ENCODE peak calls at places on chromosomes 12 and 14, in six cellular contexts. K, D, A, Z, X and Y are unnamed samples.
A peak's percentile ranks its signal among the peaks of the same experiment; 100 is the strongest.

GRCh38 chr14:22900088-22900799 is 17.2 kb downstream of the REM2 start:
- DNase-seq in K (no peak), D (peak; percentile 53), A (no peak), Z (peak; percentile 67), X (peak; percentile 71), Y (no peak)

GRCh38 chr12:88299567-88300101 is 157.5 kb downstream of the TMTC3 start:
- DNase-seq in K (no peak), D (no peak), A (no peak), Z (no peak), X (peak; percentile 10), Y (no peak)

GRCh38 chr12:126069549-126070165 is 1004.4 kb downstream of the AACS start:
- DNase-seq in K (no peak), D (peak; percentile 73), A (no peak), Z (peak; percentile 1), X (peak; percentile 38), Y (peak; percentile 76)

GRCh38 chr12:29389295-29389919 is 8.4 kb upstream of the ERGIC2 start:
- DNase-seq in K (no peak), D (no peak), A (no peak), Z (no peak), X (no peak), Y (no peak)

GRCh38 chr12:124286414-124286813 is 8.5 kb upstream of the RFLNA start:
- DNase-seq in K (no peak), D (no peak), A (no peak), Z (no peak), X (no peak), Y (no peak)

GRCh38 chr14:57389646-57390036 is 745 bp upstream of the NAA30 start:
- DNase-seq in K (no peak), D (no peak), A (no peak), Z (no peak), X (no peak), Y (no peak)

GRCh38 chr12:106135075-106135474 is 3.7 kb downstream of the NUAK1 start:
- DNase-seq in K (no peak), D (no peak), A (no peak), Z (no peak), X (no peak), Y (no peak)

GRCh38 chr14:64605926-64606685 is 56.3 kb downstream of the PPP1R36 start:
- DNase-seq in K (no peak), D (no peak), A (no peak), Z (no peak), X (no peak), Y (no peak)

GRCh38 chr14:99510556-99511139 is 29.4 kb downstream of the CCNK start:
- DNase-seq in K (no peak), D (no peak), A (no peak), Z (no peak), X (no peak), Y (no peak)

GRCh38 chr12:58873496-58873895 is 46.8 kb downstream of the LRIG3 start:
- DNase-seq in K (no peak), D (no peak), A (no peak), Z (no peak), X (no peak), Y (no peak)

GRCh38 chr12:44525806-44526654 is 350.1 kb downstream of the NELL2 start:
- DNase-seq in K (no peak), D (no peak), A (no peak), Z (no peak), X (no peak), Y (no peak)

GRCh38 chr14:61385002-61385685 is 63.8 kb downstream of the PRKCH start:
- DNase-seq in K (peak; percentile 52), D (no peak), A (no peak), Z (peak; percentile 78), X (no peak), Y (no peak)

GRCh38 chr14:77603654-77604270 is 12.7 kb downstream of the SPTLC2 start:
- DNase-seq in K (no peak), D (peak; percentile 45), A (peak; percentile 58), Z (no peak), X (peak; percentile 26), Y (no peak)

GRCh38 chr12:108302034-108302433 is 37.1 kb downstream of the CMKLR1 start:
- DNase-seq in K (no peak), D (no peak), A (no peak), Z (peak; percentile 22), X (no peak), Y (no peak)

GRCh38 chr14:37598085-37598972 is 2.9 kb downstream of the TTC6 start:
- DNase-seq in K (no peak), D (no peak), A (no peak), Z (no peak), X (no peak), Y (no peak)

GRCh38 chr14:89661392-89661791 is 244.4 kb upstream of the FOXN3 start:
- DNase-seq in K (no peak), D (no peak), A (no peak), Z (no peak), X (no peak), Y (no peak)

GRCh38 chr12:7899755-7900154 is 27.0 kb upstream of the SLC2A14 start:
- DNase-seq in K (no peak), D (no peak), A (no peak), Z (no peak), X (no peak), Y (no peak)

GRCh38 chr14:95164506-95164905 is 7.2 kb upstream of the DICER1 start:
- DNase-seq in K (no peak), D (no peak), A (no peak), Z (no peak), X (no peak), Y (no peak)

GRCh38 chr14:34013714-34014055 is 62.8 kb upstream of the EGLN3 start:
- DNase-seq in K (no peak), D (no peak), A (no peak), Z (no peak), X (no peak), Y (no peak)

GRCh38 chr14:33307691-33308369 is 369.2 kb downstream of the NPAS3 start:
- DNase-seq in K (no peak), D (peak; percentile 65), A (peak; percentile 20), Z (no peak), X (no peak), Y (no peak)

GRCh38 chr12:51865757-51866270 is 17.3 kb upstream of the FIGNL2 start:
- DNase-seq in K (no peak), D (no peak), A (no peak), Z (no peak), X (no peak), Y (no peak)

GRCh38 chr12:110919720-110920119 is 659 bp downstream of the MYL2 start:
- DNase-seq in K (no peak), D (no peak), A (no peak), Z (no peak), X (no peak), Y (no peak)

GRCh38 chr12:47491516-47491915 is 214.3 kb downstream of the RPAP3 start:
- DNase-seq in K (no peak), D (no peak), A (no peak), Z (no peak), X (no peak), Y (no peak)

DNA sequence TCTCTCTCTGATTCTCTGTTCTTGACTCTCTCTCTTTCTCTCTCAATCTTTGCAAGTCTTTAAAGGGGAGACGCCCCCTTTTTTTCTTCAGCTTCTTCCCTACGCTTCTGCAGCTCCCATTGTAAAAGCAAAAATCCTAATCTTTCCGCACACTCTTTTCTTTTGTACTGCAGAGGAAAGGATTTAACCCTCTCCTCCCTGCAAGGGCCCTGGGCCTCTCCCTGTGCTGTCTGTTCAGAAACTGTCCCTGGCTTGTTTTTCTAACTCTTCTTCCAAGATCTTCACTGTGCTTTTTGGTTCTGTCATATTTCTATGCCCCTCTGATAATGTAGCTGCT is 10.9 kb upstream of the SALL2 start:
- DNase-seq in K (no peak), D (no peak), A (no peak), Z (no peak), X (no peak), Y (no peak)
- H3K27me3 ChIP-seq in K (peaks cover 12% of the 10 kb centered on the region), D (peaks cover 26% of the 10 kb centered on the region), A (peaks cover 67% of the 10 kb centered on the region), Z (peaks cover 14% of the 10 kb centered on the region), X (no peaks in the 10 kb centered on the region), Y (no peaks in the 10 kb centered on the region)

GRCh38 chr14:54568821-54569591 is 2.1 kb downstream of the SAMD4A start:
- DNase-seq in K (no peak), D (no peak), A (peak; percentile 32), Z (no peak), X (no peak), Y (no peak)

GRCh38 chr14:54567224-54567633 is 301 bp downstream of the SAMD4A start:
- DNase-seq in K (no peak), D (no peak), A (peak; percentile 34), Z (no peak), X (no peak), Y (no peak)

GRCh38 chr14:54566410-54567223 is at the start of gene SAMD4A:
- DNase-seq in K (peak; percentile 55), D (peak; percentile 78), A (peak; percentile 85), Z (peak; percentile 68), X (peak; percentile 47), Y (peak; percentile 31)

GRCh38 chr14:54566152-54566409 is 847 bp upstream of the SAMD4A start:
- DNase-seq in K (no peak), D (no peak), A (no peak), Z (no peak), X (no peak), Y (no peak)

DNA sequence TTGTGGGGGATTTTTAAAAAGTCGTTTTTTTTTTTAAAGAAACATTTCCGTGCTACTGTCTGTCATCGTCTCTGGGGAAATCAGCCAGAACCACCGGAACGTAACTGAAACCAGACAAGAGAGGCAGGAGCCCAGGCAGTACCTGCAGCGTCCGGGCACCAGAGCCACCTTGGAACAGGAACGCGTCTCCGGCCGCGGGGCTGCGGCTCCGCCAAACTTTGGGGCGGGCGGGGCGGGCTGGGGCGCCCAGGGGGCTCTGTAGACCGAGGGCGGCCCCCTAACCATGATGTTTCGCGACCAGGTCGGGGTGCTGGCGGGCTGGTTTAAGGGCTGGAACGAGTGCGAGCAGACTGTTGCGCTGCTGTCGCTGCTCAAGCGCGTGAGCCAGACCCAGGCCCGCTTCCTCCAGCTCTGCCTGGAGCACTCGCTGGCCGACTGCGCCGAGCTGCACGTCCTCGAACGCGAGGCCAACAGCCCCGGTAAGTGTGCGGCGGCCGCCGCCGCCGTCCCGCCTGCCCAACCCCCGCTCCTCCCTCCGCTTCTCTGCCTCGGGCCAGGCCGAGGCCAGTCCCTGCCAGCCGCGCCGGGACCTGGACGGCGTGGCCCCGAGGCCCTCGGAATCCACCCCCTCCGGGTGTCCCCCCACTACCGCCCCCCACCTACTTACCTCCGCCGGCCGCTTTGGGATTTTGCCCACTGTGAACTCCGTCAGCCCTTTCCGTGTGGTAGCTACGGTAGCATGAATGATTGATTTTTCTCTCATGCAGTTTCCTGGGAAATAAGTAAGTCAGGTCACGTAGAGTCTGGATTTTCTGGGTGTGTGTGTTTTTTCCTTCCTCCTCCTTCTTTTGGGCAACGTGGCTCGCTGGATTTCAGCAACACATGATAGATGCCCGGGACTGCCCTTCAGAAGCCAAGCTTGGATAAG is 970 bp downstream of the SAMD4A start:
- DNase-seq in K (peak; percentile 18), D (peak; percentile 66), A (peak; percentile 59), Z (peak; percentile 51), X (peak; percentile 21), Y (peak; percentile 29)
- H3K27me3 ChIP-seq in K (no peaks in the 10 kb centered on the region), D (no peaks in the 10 kb centered on the region), A (no peaks in the 10 kb centered on the region), Z (no peaks in the 10 kb centered on the region), X (no peaks in the 10 kb centered on the region), Y (no peaks in the 10 kb centered on the region)

DNA sequence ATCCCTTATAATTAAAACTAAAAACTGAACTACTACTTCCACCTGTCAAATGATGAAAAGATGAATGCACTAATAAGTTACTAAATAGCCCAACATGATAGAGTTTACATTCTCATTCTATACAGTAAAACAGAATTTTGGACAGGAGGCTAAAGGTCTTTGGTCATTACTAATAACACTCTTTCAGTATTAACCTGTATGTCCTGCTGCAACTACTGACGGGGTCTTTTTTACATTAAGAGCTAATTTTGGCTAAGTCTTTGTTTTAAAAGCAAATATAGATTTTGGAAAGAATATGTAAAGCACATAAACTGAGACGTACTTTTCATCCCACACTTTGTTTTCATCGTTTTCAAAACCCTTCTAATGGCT is 175.4 kb upstream of the CDKN3 start:
- DNase-seq in K (no peak), D (no peak), A (no peak), Z (no peak), X (no peak), Y (no peak)
- H3K27me3 ChIP-seq in K (peaks cover 7% of the 10 kb centered on the region), D (peaks cover 30% of the 10 kb centered on the region), A (peaks cover 21% of the 10 kb centered on the region), Z (peaks cover 5% of the 10 kb centered on the region), X (peaks cover 4% of the 10 kb centered on the region), Y (peaks cover 18% of the 10 kb centered on the region)

GRCh38 chr14:74427651-74428050 is 1.6 kb upstream of the SYNDIG1L start:
- DNase-seq in K (no peak), D (no peak), A (no peak), Z (no peak), X (no peak), Y (no peak)
- H3K27me3 ChIP-seq in K (peaks cover 8% of the 10 kb centered on the region), D (peaks cover 3% of the 10 kb centered on the region), A (peaks cover 32% of the 10 kb centered on the region), Z (peaks cover 12% of the 10 kb centered on the region), X (no peaks in the 10 kb centered on the region), Y (no peaks in the 10 kb centered on the region)